ENCODE peak calls at places on chromosome 21, in ten cellular contexts. V is suprapubic skin; I is NCI-H1105; K is brain microvascular endothelial cell; W is non-pigmented ciliary epithelial cell; G is stimulated activated effector memory CD8-positive, alpha-beta T cell treated with anti-CD3 and anti-CD28 coated beads, Interleukin-12 subunit alpha, Interleukin-12 subunit beta, amount 100 ng/mL, for 72 hours; S is coronary artery; L is AG08396; X is activated CD4-positive, alpha-beta T cell treated with anti-CD3 and anti-CD28 coated beads, Interleukin-2, amount 50 U/mL, for 4 hours; Y is activated T-cell treated with anti-CD3 and anti-CD28 coated beads, Interleukin-2, amount 50 U/mL, for 72 hours. P is an unnamed sample.

GRCh38 chr21:29416268-29416667 is 117.5 kb downstream of the BACH1 start:
- DNase-seq in V (no peak), I (no peak), K (no peak), W (no peak), G (no peak), S (no peak), L (no peak), X (no peak), Y (no peak), P (no peak)

GRCh38 chr21:46667191-46667734 is 31.8 kb downstream of the PRMT2 start:
- DNase-seq in V (no peak), I (peak), K (peak), W (no peak), G (no peak), S (no peak), L (peak), X (no peak), Y (peak), P (peak)

GRCh38 chr21:39472211-39472610 is 20.4 kb downstream of the SH3BGR start:
- DNase-seq in V (no peak), I (no peak), K (no peak), W (no peak), G (no peak), S (no peak), L (no peak), X (no peak), Y (no peak), P (no peak)

GRCh38 chr21:44002511-44002910 is 9.6 kb upstream of the TRAPPC10 start:
- DNase-seq in V (peak), I (no peak), K (no peak), W (no peak), G (no peak), S (no peak), L (no peak), X (no peak), Y (no peak), P (no peak)

GRCh38 chr21:43778469-43779335 is 2.6 kb upstream of the CSTB start:
- DNase-seq in V (no peak), I (no peak), K (no peak), W (no peak), G (no peak), S (no peak), L (no peak), X (no peak), Y (peak), P (no peak)

GRCh38 chr21:34110594-34111202 is 37.3 kb downstream of the MRPS6 start:
- DNase-seq in V (no peak), I (no peak), K (no peak), W (no peak), G (no peak), S (no peak), L (no peak), X (no peak), Y (no peak), P (no peak)

GRCh38 chr21:35906587-35906986 is 153.7 kb downstream of the SETD4 start:
- DNase-seq in V (no peak), I (no peak), K (no peak), W (no peak), G (no peak), S (no peak), L (no peak), X (no peak), Y (no peak), P (no peak)

GRCh38 chr21:45528028-45528705 is 14.1 kb downstream of the SLC19A1 start:
- DNase-seq in V (peak), I (no peak), K (no peak), W (no peak), G (no peak), S (no peak), L (no peak), X (no peak), Y (no peak), P (no peak)

GRCh38 chr21:30233228-30233627 is 17.3 kb upstream of the CLDN8 start:
- DNase-seq in V (no peak), I (no peak), K (no peak), W (no peak), G (no peak), S (no peak), L (no peak), X (no peak), Y (no peak), P (no peak)

GRCh38 chr21:34582506-34583150 is 32.3 kb downstream of the RCAN1 start:
- DNase-seq in V (no peak), I (no peak), K (peak), W (no peak), G (no peak), S (no peak), L (peak), X (no peak), Y (no peak), P (peak)

GRCh38 chr21:41877901-41878830 is 978 bp downstream of the PRDM15 start:
- DNase-seq in V (no peak), I (peak), K (peak), W (no peak), G (no peak), S (no peak), L (peak), X (peak), Y (peak), P (peak)

GRCh38 chr21:36178349-36178748 is 21.7 kb downstream of the DOP1B start:
- DNase-seq in V (no peak), I (no peak), K (no peak), W (no peak), G (no peak), S (no peak), L (no peak), X (no peak), Y (no peak), P (no peak)

P was measured in GM13977.